ENCODE peak calls at places on chromosomes 3 and 15, in six cellular contexts. W, I, R, Q, D and B are unnamed samples.

GRCh38 chr3:164186095-164186494 is 892.2 kb downstream of the SI start:
- DNase-seq in W (no peak), I (no peak), R (no peak), Q (no peak), D (no peak), B (no peak)

GRCh38 chr3:32575451-32575850 is 4.8 kb upstream of the DYNC1LI1 start:
- DNase-seq in W (no peak), I (no peak), R (no peak), Q (no peak), D (no peak), B (no peak)

GRCh38 chr15:99438222-99438592 is 127.6 kb upstream of the MEF2A start:
- DNase-seq in W (no peak), I (peak; percentile 47), R (no peak), Q (no peak), D (no peak), B (no peak)

GRCh38 chr15:101451192-101451799 is 38.2 kb downstream of the PCSK6 start:
- DNase-seq in W (peak; percentile 51), I (no peak), R (peak; percentile 6), Q (no peak), D (no peak), B (no peak)

GRCh38 chr15:91118796-91119590 is 18.9 kb downstream of the SV2B start:
- DNase-seq in W (no peak), I (peak; percentile 2), R (no peak), Q (no peak), D (no peak), B (no peak)

GRCh38 chr3:99848433-99848832 is 30.8 kb downstream of the CMSS1 start:
- DNase-seq in W (no peak), I (no peak), R (no peak), Q (no peak), D (no peak), B (no peak)

GRCh38 chr15:78739206-78739605 is 72.1 kb downstream of the ADAMTS7 start:
- DNase-seq in W (no peak), I (peak; percentile 33), R (no peak), Q (no peak), D (no peak), B (no peak)

GRCh38 chr3:172726370-172726769 is 15.5 kb upstream of the NCEH1 start:
- DNase-seq in W (no peak), I (no peak), R (no peak), Q (no peak), D (no peak), B (no peak)

GRCh38 chr3:158804441-158804840 is 2.6 kb downstream of the MFSD1 start:
- DNase-seq in W (no peak), I (no peak), R (no peak), Q (no peak), D (no peak), B (no peak)

GRCh38 chr3:67044955-67045354 is 46.8 kb downstream of the KBTBD8 start:
- DNase-seq in W (no peak), I (no peak), R (no peak), Q (no peak), D (no peak), B (no peak)

GRCh38 chr3:194572131-194572789 is 61.0 kb downstream of the TMEM44 start:
- DNase-seq in W (peak; percentile 60), I (no peak), R (no peak), Q (no peak), D (no peak), B (peak; percentile 83)

GRCh38 chr3:134035836-134036235 is 6.1 kb upstream of the SLCO2A1 start:
- DNase-seq in W (no peak), I (no peak), R (no peak), Q (no peak), D (no peak), B (no peak)

GRCh38 chr15:80985976-80986375 is 3.6 kb downstream of the MESD start:
- DNase-seq in W (no peak), I (no peak), R (no peak), Q (no peak), D (no peak), B (no peak)

GRCh38 chr3:11580645-11581044 is 63.1 kb downstream of the VGLL4 start:
- DNase-seq in W (no peak), I (no peak), R (no peak), Q (no peak), D (no peak), B (no peak)

GRCh38 chr15:39579487-39580116 is 1.3 kb upstream of the THBS1 start:
- DNase-seq in W (peak; percentile 89), I (no peak), R (peak; percentile 73), Q (no peak), D (no peak), B (no peak)

GRCh38 chr3:61811652-61812051 is 250.3 kb downstream of the PTPRG start:
- DNase-seq in W (no peak), I (no peak), R (no peak), Q (no peak), D (no peak), B (no peak)

GRCh38 chr3:115272036-115272824 is 125.1 kb upstream of the ZBTB20 start:
- DNase-seq in W (peak; percentile 58), I (no peak), R (no peak), Q (no peak), D (no peak), B (peak; percentile 55)

GRCh38 chr15:58167095-58167591 is 29.0 kb downstream of the AQP9 start:
- DNase-seq in W (no peak), I (no peak), R (no peak), Q (no peak), D (no peak), B (no peak)

GRCh38 chr3:156317457-156317856 is 197.1 kb downstream of the KCNAB1 start:
- DNase-seq in W (no peak), I (no peak), R (no peak), Q (no peak), D (no peak), B (no peak)

GRCh38 chr3:66163222-66163621 is 57.6 kb upstream of the SLC25A26 start:
- DNase-seq in W (no peak), I (no peak), R (no peak), Q (no peak), D (no peak), B (no peak)

GRCh38 chr15:80068578-80068977 is 9.1 kb downstream of the ZFAND6 start:
- DNase-seq in W (peak; percentile 58), I (no peak), R (no peak), Q (peak; percentile 40), D (peak; percentile 6), B (peak; percentile 34)

GRCh38 chr3:102514241-102514640 is 79.4 kb downstream of the ZPLD1 start:
- DNase-seq in W (no peak), I (no peak), R (no peak), Q (no peak), D (no peak), B (no peak)

GRCh38 chr15:74134387-74135027 is 4.1 kb downstream of the ISLR2 start:
- DNase-seq in W (no peak), I (peak; percentile 67), R (no peak), Q (peak; percentile 37), D (peak; percentile 70), B (no peak)

GRCh38 chr15:93614446-93615104 is 525.6 kb upstream of the RGMA start:
- DNase-seq in W (no peak), I (no peak), R (no peak), Q (no peak), D (no peak), B (no peak)

GRCh38 chr15:42079401-42079908 is 14.9 kb downstream of the PLA2G4D start:
- DNase-seq in W (no peak), I (peak; percentile 33), R (no peak), Q (no peak), D (no peak), B (no peak)

GRCh38 chr15:84736375-84736774 is 12.0 kb upstream of the ZNF592 start:
- DNase-seq in W (no peak), I (peak; percentile 69), R (no peak), Q (peak; percentile 84), D (peak; percentile 83), B (no peak)

GRCh38 chr3:196624008-196624790 is 15.3 kb upstream of the NRROS start:
- DNase-seq in W (no peak), I (no peak), R (no peak), Q (no peak), D (peak; percentile 73), B (no peak)

GRCh38 chr3:74592359-74592758 is 22.1 kb downstream of the CNTN3 start:
- DNase-seq in W (no peak), I (no peak), R (no peak), Q (no peak), D (no peak), B (no peak)

GRCh38 chr15:85485956-85486567 is 105.7 kb downstream of the AKAP13 start:
- DNase-seq in W (peak; percentile 31), I (no peak), R (peak; percentile 79), Q (peak; percentile 33), D (peak; percentile 71), B (no peak)

GRCh38 chr3:49900491-49901153 is 3.1 kb downstream of the MST1R start:
- DNase-seq in W (no peak), I (no peak), R (no peak), Q (no peak), D (no peak), B (no peak)

GRCh38 chr3:72899349-72899765 is 11.5 kb downstream of the GXYLT2 start:
- DNase-seq in W (no peak), I (no peak), R (no peak), Q (no peak), D (no peak), B (no peak)

GRCh38 chr3:145094355-145094941 is 1066.5 kb downstream of the PLOD2 start:
- DNase-seq in W (no peak), I (no peak), R (peak; percentile 15), Q (no peak), D (no peak), B (peak; percentile 3)

GRCh38 chr3:17151598-17152373 is 267.0 kb downstream of the PLCL2 start:
- DNase-seq in W (no peak), I (peak; percentile 88), R (no peak), Q (peak; percentile 81), D (peak; percentile 92), B (no peak)